ENCODE peak calls at places on chromosomes 3 and 15, in five cellular contexts. E is iris pigment epithelial cell; M is activated CD4-positive, alpha-beta T cell treated with anti-CD3 and anti-CD28 coated beads, Interleukin-2, amount 10 ng/mL, durations not matched to agents 7 days and 5 days; Y is NCI-H2029 treated with DMSO at 0.1 percent for 48 hours; O is NCI-H446 treated with DMSO at 0.1 percent for 48 hours. U is an unnamed sample.

GRCh38 chr3:112097378-112097777 is 11.2 kb downstream of the C3orf52 start:
- DNase-seq in E (peak), M (no peak), O (peak), Y (peak), U (no peak)

GRCh38 chr3:159844383-159844730 is 144.3 kb upstream of the IL12A start:
- DNase-seq in E (peak), M (no peak), Y (no peak), O (no peak), U (no peak)

GRCh38 chr15:64324513-64324912 is 31.5 kb downstream of the CSNK1G1 start:
- DNase-seq in Y (no peak), M (no peak), O (no peak), E (peak), U (no peak)

GRCh38 chr3:104909721-104910120 is 457.0 kb upstream of the ALCAM start:
- DNase-seq in E (peak), O (no peak), M (no peak), Y (peak), U (no peak)

GRCh38 chr15:42890161-42890913 is 30.2 kb downstream of the TTBK2 start:
- DNase-seq in Y (no peak), E (peak), M (no peak), O (no peak), U (peak)

GRCh38 chr3:69272537-69272936 is 113.4 kb downstream of the FRMD4B start:
- DNase-seq in Y (no peak), M (no peak), E (no peak), O (no peak), U (no peak)

GRCh38 chr15:96329403-96329981 is 1.0 kb upstream of the NR2F2 start:
- DNase-seq in Y (no peak), O (no peak), E (peak), M (no peak), U (no peak)

GRCh38 chr3:143014921-143015320 is 13.6 kb downstream of the U2SURP start:
- DNase-seq in Y (no peak), M (no peak), O (no peak), E (no peak), U (no peak)

GRCh38 chr3:64600246-64600645 is 87.6 kb downstream of the ADAMTS9 start:
- DNase-seq in Y (no peak), M (no peak), O (no peak), E (no peak), U (no peak)

GRCh38 chr3:141441381-141442365 is 45.2 kb upstream of the RASA2 start:
- DNase-seq in E (peak), M (peak), O (peak), Y (peak), U (peak)

GRCh38 chr3:188407158-188407880 is 253.4 kb downstream of the LPP start:
- DNase-seq in M (no peak), E (no peak), O (no peak), Y (no peak), U (no peak)

GRCh38 chr3:53147903-53148400 is 13.1 kb upstream of the PRKCD start:
- DNase-seq in M (no peak), O (no peak), Y (no peak), E (no peak), U (no peak)

GRCh38 chr3:12507871-12508281 is 23.6 kb downstream of the TSEN2 start:
- DNase-seq in Y (no peak), E (peak), O (no peak), M (no peak), U (peak)

GRCh38 chr3:29430558-29430971 is 149.7 kb downstream of the RBMS3 start:
- DNase-seq in M (no peak), O (no peak), E (peak), Y (no peak), U (no peak)